ENCODE peak calls at places on chromosomes 2 and 18, in seven cellular contexts. One of them, this sample, is unnamed.
A peak's percentile ranks its signal among the peaks of the same experiment; 100 is the strongest.

GRCh38 chr2:201432551-201433388 is 18.5 kb downstream of the TRAK2 start:
- DNase-seq in NCI-H2171 treated with DMSO at 0.1 percent for 48 hours: no peak
- DNase-seq in NCI-H510A treated with DMSO at 0.1 percent for 48 hours: no peak
- DNase-seq in kidney glomerular epithelial cell: no peak
- DNase-seq in G401: no peak
- DNase-seq in T follicular helper cell: no peak
- DNase-seq in substantia nigra: no peak
- DNase-seq in this sample: no peak

GRCh38 chr2:20562540-20563225 is 88.2 kb downstream of the HS1BP3 start:
- DNase-seq in NCI-H2171 treated with DMSO at 0.1 percent for 48 hours: peak; percentile 35
- DNase-seq in NCI-H510A treated with DMSO at 0.1 percent for 48 hours: no peak
- DNase-seq in kidney glomerular epithelial cell: no peak
- DNase-seq in G401: peak; percentile 24
- DNase-seq in T follicular helper cell: no peak
- DNase-seq in substantia nigra: no peak
- DNase-seq in this sample: no peak

GRCh38 chr2:227536445-227536844 is 62.2 kb upstream of the SCYGR2 start:
- DNase-seq in NCI-H2171 treated with DMSO at 0.1 percent for 48 hours: peak; percentile 31
- DNase-seq in NCI-H510A treated with DMSO at 0.1 percent for 48 hours: no peak
- DNase-seq in kidney glomerular epithelial cell: no peak
- DNase-seq in G401: peak; percentile 47
- DNase-seq in T follicular helper cell: no peak
- DNase-seq in substantia nigra: no peak
- DNase-seq in this sample: no peak

GRCh38 chr2:103823847-103824246 is 1030.1 kb upstream of the POU3F3 start:
- DNase-seq in NCI-H2171 treated with DMSO at 0.1 percent for 48 hours: no peak
- DNase-seq in NCI-H510A treated with DMSO at 0.1 percent for 48 hours: peak; percentile 93
- DNase-seq in kidney glomerular epithelial cell: no peak
- DNase-seq in G401: no peak
- DNase-seq in T follicular helper cell: no peak
- DNase-seq in substantia nigra: no peak
- DNase-seq in this sample: no peak

GRCh38 chr18:67608909-67609308 is 92.4 kb upstream of the DSEL start:
- DNase-seq in NCI-H2171 treated with DMSO at 0.1 percent for 48 hours: no peak
- DNase-seq in NCI-H510A treated with DMSO at 0.1 percent for 48 hours: no peak
- DNase-seq in kidney glomerular epithelial cell: no peak
- DNase-seq in G401: no peak
- DNase-seq in T follicular helper cell: no peak
- DNase-seq in substantia nigra: no peak
- DNase-seq in this sample: no peak

GRCh38 chr2:238095143-238095542 is 5.0 kb upstream of the ESPNL start:
- DNase-seq in NCI-H2171 treated with DMSO at 0.1 percent for 48 hours: no peak
- DNase-seq in NCI-H510A treated with DMSO at 0.1 percent for 48 hours: no peak
- DNase-seq in kidney glomerular epithelial cell: no peak
- DNase-seq in G401: no peak
- DNase-seq in T follicular helper cell: no peak
- DNase-seq in substantia nigra: no peak
- DNase-seq in this sample: no peak

GRCh38 chr2:235591231-235591730 is 97.4 kb downstream of the AGAP1 start:
- DNase-seq in NCI-H2171 treated with DMSO at 0.1 percent for 48 hours: no peak
- DNase-seq in NCI-H510A treated with DMSO at 0.1 percent for 48 hours: no peak
- DNase-seq in kidney glomerular epithelial cell: no peak
- DNase-seq in G401: no peak
- DNase-seq in T follicular helper cell: no peak
- DNase-seq in substantia nigra: no peak
- DNase-seq in this sample: no peak

GRCh38 chr18:78692105-78692504 is 287.5 kb upstream of the SALL3 start:
- DNase-seq in NCI-H2171 treated with DMSO at 0.1 percent for 48 hours: no peak
- DNase-seq in NCI-H510A treated with DMSO at 0.1 percent for 48 hours: no peak
- DNase-seq in kidney glomerular epithelial cell: no peak
- DNase-seq in G401: no peak
- DNase-seq in T follicular helper cell: no peak
- DNase-seq in substantia nigra: no peak
- DNase-seq in this sample: no peak

GRCh38 chr2:53353372-53354111 is 414.1 kb upstream of the CHAC2 start:
- DNase-seq in NCI-H2171 treated with DMSO at 0.1 percent for 48 hours: peak; percentile 58
- DNase-seq in NCI-H510A treated with DMSO at 0.1 percent for 48 hours: no peak
- DNase-seq in kidney glomerular epithelial cell: no peak
- DNase-seq in G401: no peak
- DNase-seq in T follicular helper cell: no peak
- DNase-seq in substantia nigra: no peak
- DNase-seq in this sample: peak; percentile 4

GRCh38 chr18:50065527-50065926 is 129.4 kb downstream of the MYO5B start:
- DNase-seq in NCI-H2171 treated with DMSO at 0.1 percent for 48 hours: no peak
- DNase-seq in NCI-H510A treated with DMSO at 0.1 percent for 48 hours: no peak
- DNase-seq in kidney glomerular epithelial cell: no peak
- DNase-seq in G401: no peak
- DNase-seq in T follicular helper cell: no peak
- DNase-seq in substantia nigra: no peak
- DNase-seq in this sample: no peak

GRCh38 chr2:234256516-234256915 is 206.0 kb downstream of the SPP2 start:
- DNase-seq in NCI-H2171 treated with DMSO at 0.1 percent for 48 hours: no peak
- DNase-seq in NCI-H510A treated with DMSO at 0.1 percent for 48 hours: no peak
- DNase-seq in kidney glomerular epithelial cell: no peak
- DNase-seq in G401: no peak
- DNase-seq in T follicular helper cell: no peak
- DNase-seq in substantia nigra: no peak
- DNase-seq in this sample: no peak

GRCh38 chr18:47547539-47548202 is 296.2 kb upstream of the SKOR2 start:
- DNase-seq in NCI-H2171 treated with DMSO at 0.1 percent for 48 hours: no peak
- DNase-seq in NCI-H510A treated with DMSO at 0.1 percent for 48 hours: no peak
- DNase-seq in kidney glomerular epithelial cell: no peak
- DNase-seq in G401: no peak
- DNase-seq in T follicular helper cell: no peak
- DNase-seq in substantia nigra: no peak
- DNase-seq in this sample: no peak

GRCh38 chr2:224248944-224249371 is 152.9 kb downstream of the FAM124B start:
- DNase-seq in NCI-H2171 treated with DMSO at 0.1 percent for 48 hours: no peak
- DNase-seq in NCI-H510A treated with DMSO at 0.1 percent for 48 hours: no peak
- DNase-seq in kidney glomerular epithelial cell: no peak
- DNase-seq in G401: no peak
- DNase-seq in T follicular helper cell: no peak
- DNase-seq in substantia nigra: no peak
- DNase-seq in this sample: no peak

GRCh38 chr2:118460425-118460824 is 372.2 kb downstream of the INSIG2 start:
- DNase-seq in NCI-H2171 treated with DMSO at 0.1 percent for 48 hours: no peak
- DNase-seq in NCI-H510A treated with DMSO at 0.1 percent for 48 hours: no peak
- DNase-seq in kidney glomerular epithelial cell: no peak
- DNase-seq in G401: no peak
- DNase-seq in T follicular helper cell: no peak
- DNase-seq in substantia nigra: no peak
- DNase-seq in this sample: no peak

GRCh38 chr2:191302459-191303155 is 57.4 kb downstream of the MYO1B start:
- DNase-seq in NCI-H2171 treated with DMSO at 0.1 percent for 48 hours: no peak
- DNase-seq in NCI-H510A treated with DMSO at 0.1 percent for 48 hours: peak; percentile 48
- DNase-seq in kidney glomerular epithelial cell: no peak
- DNase-seq in G401: no peak
- DNase-seq in T follicular helper cell: no peak
- DNase-seq in substantia nigra: no peak
- DNase-seq in this sample: no peak

GRCh38 chr18:59649575-59649974 is 47.6 kb downstream of the CCBE1 start:
- DNase-seq in NCI-H2171 treated with DMSO at 0.1 percent for 48 hours: no peak
- DNase-seq in NCI-H510A treated with DMSO at 0.1 percent for 48 hours: no peak
- DNase-seq in kidney glomerular epithelial cell: no peak
- DNase-seq in G401: no peak
- DNase-seq in T follicular helper cell: no peak
- DNase-seq in substantia nigra: no peak
- DNase-seq in this sample: no peak

GRCh38 chr2:182804128-182804527 is 62.3 kb downstream of the FRZB start:
- DNase-seq in NCI-H2171 treated with DMSO at 0.1 percent for 48 hours: no peak
- DNase-seq in NCI-H510A treated with DMSO at 0.1 percent for 48 hours: no peak
- DNase-seq in kidney glomerular epithelial cell: no peak
- DNase-seq in G401: no peak
- DNase-seq in T follicular helper cell: no peak
- DNase-seq in substantia nigra: no peak
- DNase-seq in this sample: no peak

GRCh38 chr18:11322006-11322405 is 172.6 kb upstream of the PIEZO2 start:
- DNase-seq in NCI-H2171 treated with DMSO at 0.1 percent for 48 hours: no peak
- DNase-seq in NCI-H510A treated with DMSO at 0.1 percent for 48 hours: no peak
- DNase-seq in kidney glomerular epithelial cell: no peak
- DNase-seq in G401: no peak
- DNase-seq in T follicular helper cell: no peak
- DNase-seq in substantia nigra: no peak
- DNase-seq in this sample: no peak

This sample was measured in neuronal stem cell.